ENCODE peak calls at places on chromosome 3, in nine cellular contexts. One of them, this sample, is unnamed.

GRCh38 chr3:4741404-4742307 is 237.6 kb upstream of the BHLHE40 start:
- DNase-seq in mucosa of descending colon: no peak
- DNase-seq in BE2C: no peak
- DNase-seq in thyroid gland: peak; percentile 64
- DNase-seq in heart right ventricle: peak; percentile 87
- DNase-seq in CD4-positive, alpha-beta memory T cell: no peak
- DNase-seq in breast epithelium: no peak
- DNase-seq in IMR-90: peak; percentile 99
- DNase-seq in CD8-positive, alpha-beta memory T cell: no peak
- DNase-seq in this sample: no peak

GRCh38 chr3:159191454-159191853 is 389.6 kb downstream of the MFSD1 start:
- DNase-seq in thyroid gland: no peak
- DNase-seq in BE2C: no peak
- DNase-seq in breast epithelium: no peak
- DNase-seq in IMR-90: no peak
- DNase-seq in mucosa of descending colon: no peak
- DNase-seq in heart right ventricle: no peak
- DNase-seq in CD8-positive, alpha-beta memory T cell: no peak
- DNase-seq in CD4-positive, alpha-beta memory T cell: no peak
- DNase-seq in this sample: peak; percentile 45

GRCh38 chr3:171357721-171358120 is 102.5 kb downstream of the TNIK start:
- DNase-seq in breast epithelium: no peak
- DNase-seq in CD8-positive, alpha-beta memory T cell: no peak
- DNase-seq in IMR-90: no peak
- DNase-seq in CD4-positive, alpha-beta memory T cell: no peak
- DNase-seq in mucosa of descending colon: no peak
- DNase-seq in heart right ventricle: no peak
- DNase-seq in BE2C: no peak
- DNase-seq in thyroid gland: no peak
- DNase-seq in this sample: no peak

GRCh38 chr3:72346526-72346926 is 501.7 kb downstream of the SHQ1 start:
- DNase-seq in CD4-positive, alpha-beta memory T cell: no peak
- DNase-seq in breast epithelium: no peak
- DNase-seq in heart right ventricle: no peak
- DNase-seq in CD8-positive, alpha-beta memory T cell: no peak
- DNase-seq in BE2C: no peak
- DNase-seq in mucosa of descending colon: no peak
- DNase-seq in IMR-90: peak; percentile 97
- DNase-seq in thyroid gland: peak; percentile 10
- DNase-seq in this sample: no peak

GRCh38 chr3:46114324-46114988 is 87.2 kb upstream of the XCR1 start:
- DNase-seq in thyroid gland: no peak
- DNase-seq in mucosa of descending colon: no peak
- DNase-seq in heart right ventricle: no peak
- DNase-seq in BE2C: no peak
- DNase-seq in CD8-positive, alpha-beta memory T cell: no peak
- DNase-seq in IMR-90: peak; percentile 76
- DNase-seq in CD4-positive, alpha-beta memory T cell: no peak
- DNase-seq in breast epithelium: no peak
- DNase-seq in this sample: no peak

GRCh38 chr3:121637922-121638321 is 22.8 kb downstream of the HCLS1 start:
- DNase-seq in mucosa of descending colon: no peak
- DNase-seq in thyroid gland: no peak
- DNase-seq in breast epithelium: no peak
- DNase-seq in BE2C: no peak
- DNase-seq in IMR-90: no peak
- DNase-seq in heart right ventricle: no peak
- DNase-seq in CD8-positive, alpha-beta memory T cell: no peak
- DNase-seq in CD4-positive, alpha-beta memory T cell: no peak
- DNase-seq in this sample: no peak

GRCh38 chr3:72492240-72492639 is 356.0 kb downstream of the SHQ1 start:
- DNase-seq in CD4-positive, alpha-beta memory T cell: no peak
- DNase-seq in mucosa of descending colon: peak; percentile 39
- DNase-seq in thyroid gland: peak; percentile 27
- DNase-seq in CD8-positive, alpha-beta memory T cell: no peak
- DNase-seq in breast epithelium: peak; percentile 75
- DNase-seq in heart right ventricle: peak; percentile 51
- DNase-seq in BE2C: no peak
- DNase-seq in IMR-90: peak; percentile 92
- DNase-seq in this sample: peak; percentile 96

GRCh38 chr3:66418432-66419052 is 82.3 kb downstream of the LRIG1 start:
- DNase-seq in CD8-positive, alpha-beta memory T cell: no peak
- DNase-seq in IMR-90: no peak
- DNase-seq in heart right ventricle: no peak
- DNase-seq in mucosa of descending colon: peak; percentile 18
- DNase-seq in thyroid gland: peak; percentile 95
- DNase-seq in breast epithelium: peak; percentile 83
- DNase-seq in BE2C: no peak
- DNase-seq in CD4-positive, alpha-beta memory T cell: no peak
- DNase-seq in this sample: no peak

GRCh38 chr3:97010881-97011657 is 196.7 kb downstream of the EPHA6 start:
- DNase-seq in CD8-positive, alpha-beta memory T cell: no peak
- DNase-seq in IMR-90: no peak
- DNase-seq in thyroid gland: peak; percentile 31
- DNase-seq in heart right ventricle: no peak
- DNase-seq in CD4-positive, alpha-beta memory T cell: no peak
- DNase-seq in breast epithelium: no peak
- DNase-seq in BE2C: no peak
- DNase-seq in mucosa of descending colon: no peak
- DNase-seq in this sample: no peak

GRCh38 chr3:122389892-122390291 is 5.9 kb downstream of the FAM162A start:
- DNase-seq in heart right ventricle: no peak
- DNase-seq in breast epithelium: no peak
- DNase-seq in CD4-positive, alpha-beta memory T cell: no peak
- DNase-seq in thyroid gland: no peak
- DNase-seq in BE2C: no peak
- DNase-seq in CD8-positive, alpha-beta memory T cell: no peak
- DNase-seq in mucosa of descending colon: no peak
- DNase-seq in IMR-90: no peak
- DNase-seq in this sample: no peak

GRCh38 chr3:56725175-56725574 is 42.1 kb upstream of the TASOR start:
- DNase-seq in breast epithelium: no peak
- DNase-seq in CD8-positive, alpha-beta memory T cell: peak; percentile 50
- DNase-seq in heart right ventricle: no peak
- DNase-seq in BE2C: no peak
- DNase-seq in IMR-90: no peak
- DNase-seq in mucosa of descending colon: peak; percentile 33
- DNase-seq in thyroid gland: no peak
- DNase-seq in CD4-positive, alpha-beta memory T cell: peak; percentile 65
- DNase-seq in this sample: no peak

GRCh38 chr3:167899090-167899489 is 163.6 kb downstream of the SERPINI1 start:
- DNase-seq in IMR-90: no peak
- DNase-seq in CD4-positive, alpha-beta memory T cell: no peak
- DNase-seq in mucosa of descending colon: no peak
- DNase-seq in heart right ventricle: no peak
- DNase-seq in thyroid gland: no peak
- DNase-seq in breast epithelium: no peak
- DNase-seq in CD8-positive, alpha-beta memory T cell: no peak
- DNase-seq in BE2C: no peak
- DNase-seq in this sample: no peak

GRCh38 chr3:28053759-28054158 is 187.7 kb upstream of the CMC1 start:
- DNase-seq in breast epithelium: no peak
- DNase-seq in CD8-positive, alpha-beta memory T cell: no peak
- DNase-seq in heart right ventricle: no peak
- DNase-seq in IMR-90: peak; percentile 40
- DNase-seq in BE2C: no peak
- DNase-seq in mucosa of descending colon: no peak
- DNase-seq in thyroid gland: no peak
- DNase-seq in CD4-positive, alpha-beta memory T cell: no peak
- DNase-seq in this sample: peak; percentile 37

GRCh38 chr3:106108925-106109324 is 240.1 kb upstream of the CBLB start:
- DNase-seq in breast epithelium: no peak
- DNase-seq in CD4-positive, alpha-beta memory T cell: no peak
- DNase-seq in IMR-90: no peak
- DNase-seq in BE2C: no peak
- DNase-seq in thyroid gland: no peak
- DNase-seq in heart right ventricle: no peak
- DNase-seq in CD8-positive, alpha-beta memory T cell: no peak
- DNase-seq in mucosa of descending colon: no peak
- DNase-seq in this sample: no peak

GRCh38 chr3:146469206-146470017 is at the start of gene PLSCR2:
- DNase-seq in thyroid gland: peak; percentile 82
- DNase-seq in BE2C: no peak
- DNase-seq in CD8-positive, alpha-beta memory T cell: peak; percentile 68
- DNase-seq in mucosa of descending colon: peak; percentile 79
- DNase-seq in heart right ventricle: peak; percentile 63
- DNase-seq in IMR-90: no peak
- DNase-seq in CD4-positive, alpha-beta memory T cell: peak; percentile 75
- DNase-seq in breast epithelium: peak; percentile 71
- DNase-seq in this sample: peak; percentile 42

GRCh38 chr3:46713898-46714552 is 3.6 kb downstream of the PRSS50 start:
- DNase-seq in heart right ventricle: no peak
- DNase-seq in BE2C: no peak
- DNase-seq in breast epithelium: peak; percentile 45
- DNase-seq in IMR-90: no peak
- DNase-seq in CD4-positive, alpha-beta memory T cell: no peak
- DNase-seq in CD8-positive, alpha-beta memory T cell: no peak
- DNase-seq in mucosa of descending colon: no peak
- DNase-seq in thyroid gland: peak; percentile 50
- DNase-seq in this sample: no peak

GRCh38 chr3:177098551-177098950 is 98.7 kb downstream of the TBL1XR1 start:
- DNase-seq in thyroid gland: no peak
- DNase-seq in CD8-positive, alpha-beta memory T cell: no peak
- DNase-seq in IMR-90: no peak
- DNase-seq in BE2C: no peak
- DNase-seq in CD4-positive, alpha-beta memory T cell: no peak
- DNase-seq in breast epithelium: no peak
- DNase-seq in mucosa of descending colon: no peak
- DNase-seq in heart right ventricle: no peak
- DNase-seq in this sample: no peak

GRCh38 chr3:149016669-149017541 is 25.6 kb downstream of the GYG1 start:
- DNase-seq in thyroid gland: no peak
- DNase-seq in CD8-positive, alpha-beta memory T cell: no peak
- DNase-seq in heart right ventricle: no peak
- DNase-seq in BE2C: no peak
- DNase-seq in mucosa of descending colon: no peak
- DNase-seq in breast epithelium: no peak
- DNase-seq in CD4-positive, alpha-beta memory T cell: no peak
- DNase-seq in IMR-90: peak; percentile 98
- DNase-seq in this sample: peak; percentile 88

GRCh38 chr3:44439499-44440295 is 37.8 kb downstream of the ZNF445 start:
- DNase-seq in breast epithelium: no peak
- DNase-seq in mucosa of descending colon: peak; percentile 47
- DNase-seq in BE2C: peak; percentile 50
- DNase-seq in CD4-positive, alpha-beta memory T cell: peak; percentile 81
- DNase-seq in IMR-90: peak; percentile 61
- DNase-seq in CD8-positive, alpha-beta memory T cell: peak; percentile 47
- DNase-seq in thyroid gland: peak; percentile 43
- DNase-seq in heart right ventricle: peak; percentile 91
- DNase-seq in this sample: peak; percentile 99

DNA sequence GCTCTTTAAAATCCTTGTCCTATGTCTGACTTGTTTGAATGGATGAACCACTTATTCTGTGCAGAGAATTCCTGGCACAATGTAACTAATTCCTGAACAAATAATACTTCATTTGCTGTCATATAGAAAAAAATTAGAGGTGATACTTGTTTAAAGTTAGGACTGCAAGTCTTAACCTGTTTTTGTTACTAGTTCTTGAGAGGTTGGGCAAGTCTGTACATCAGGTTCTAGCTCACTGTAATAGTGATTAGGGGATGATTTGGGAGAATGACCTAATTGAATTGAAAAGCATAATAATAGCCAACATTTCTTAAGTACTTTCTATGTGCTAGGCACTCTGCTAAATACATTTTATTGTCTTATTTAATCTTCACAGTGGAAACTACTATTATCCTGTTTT is 49.3 kb downstream of the GMPS start:
- DNase-seq in CD8-positive, alpha-beta memory T cell: no peak
- DNase-seq in breast epithelium: no peak
- DNase-seq in BE2C: no peak
- DNase-seq in CD4-positive, alpha-beta memory T cell: no peak
- DNase-seq in mucosa of descending colon: no peak
- DNase-seq in IMR-90: no peak
- DNase-seq in heart right ventricle: no peak
- DNase-seq in thyroid gland: no peak
- DNase-seq in this sample: no peak
- H3K36me3 ChIP-seq in CD8-positive, alpha-beta memory T cell: peaks cover 14% of the 10 kb centered on the region
- H3K36me3 ChIP-seq in breast epithelium: peaks cover 4% of the 10 kb centered on the region
- H3K36me3 ChIP-seq in BE2C: peaks cover 80% of the 10 kb centered on the region
- H3K36me3 ChIP-seq in CD4-positive, alpha-beta memory T cell: peaks cover 39% of the 10 kb centered on the region
- H3K36me3 ChIP-seq in mucosa of descending colon: peaks cover 8% of the 10 kb centered on the region
- H3K36me3 ChIP-seq in IMR-90: peaks cover 19% of the 10 kb centered on the region
- H3K36me3 ChIP-seq in heart right ventricle: peaks cover 87% of the 10 kb centered on the region
- H3K36me3 ChIP-seq in thyroid gland: peaks cover 26% of the 10 kb centered on the region
- H3K36me3 ChIP-seq in this sample: peaks cover 68% of the 10 kb centered on the region

DNA sequence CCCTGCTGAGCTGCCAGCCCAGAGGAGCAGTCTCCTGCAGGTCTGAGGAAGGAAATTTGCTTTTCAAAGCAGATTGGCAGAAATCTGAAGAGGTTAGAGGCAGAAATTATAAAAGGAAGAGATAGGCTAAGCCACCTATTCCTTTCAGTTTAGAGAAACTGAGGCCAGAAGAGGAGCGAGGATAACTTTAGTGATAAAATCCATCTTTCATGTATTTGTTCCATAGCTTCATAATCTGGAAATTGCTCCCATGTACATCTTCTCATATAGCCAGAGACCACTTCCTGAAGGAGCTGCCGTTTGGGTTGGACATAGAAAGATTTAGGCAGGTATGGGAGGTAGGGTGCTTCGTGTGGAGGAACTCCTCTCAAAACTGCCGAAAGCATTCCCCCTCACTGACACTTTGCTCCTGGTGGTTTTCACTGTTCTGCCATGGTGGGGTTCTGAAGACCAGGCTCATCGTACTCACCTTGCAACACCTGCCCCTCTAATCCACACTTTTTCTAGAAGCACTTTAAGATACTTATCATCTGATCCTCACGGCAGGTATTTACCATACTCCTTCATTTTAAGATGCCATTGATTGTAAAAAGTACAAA is 670 bp upstream of the ACAP2 start:
- DNase-seq in breast epithelium: no peak
- DNase-seq in BE2C: no peak
- DNase-seq in CD4-positive, alpha-beta memory T cell: no peak
- DNase-seq in heart right ventricle: no peak
- DNase-seq in mucosa of descending colon: no peak
- DNase-seq in CD8-positive, alpha-beta memory T cell: no peak
- DNase-seq in IMR-90: no peak
- DNase-seq in thyroid gland: peak; percentile 5
- DNase-seq in this sample: no peak
- H3K4me3 ChIP-seq in breast epithelium: peak overlapping the region; percentile 93
- H3K4me3 ChIP-seq in BE2C: peak overlapping the region; percentile 41
- H3K4me3 ChIP-seq in CD4-positive, alpha-beta memory T cell: peak overlapping the region; percentile 87
- H3K4me3 ChIP-seq in heart right ventricle: peak overlapping the region; percentile 48
- H3K4me3 ChIP-seq in mucosa of descending colon: no peak overlapping the region
- H3K4me3 ChIP-seq in CD8-positive, alpha-beta memory T cell: peak overlapping the region; percentile 79
- H3K4me3 ChIP-seq in IMR-90: no peak overlapping the region
- H3K4me3 ChIP-seq in thyroid gland: no peak overlapping the region
- H3K4me3 ChIP-seq in this sample: no peak overlapping the region

GRCh38 chr3:13462822-13463221 is 17.3 kb upstream of the HDAC11 start:
- DNase-seq in CD4-positive, alpha-beta memory T cell: no peak
- DNase-seq in mucosa of descending colon: no peak
- DNase-seq in thyroid gland: no peak
- DNase-seq in breast epithelium: no peak
- DNase-seq in BE2C: no peak
- DNase-seq in heart right ventricle: no peak
- DNase-seq in IMR-90: no peak
- DNase-seq in CD8-positive, alpha-beta memory T cell: no peak
- DNase-seq in this sample: peak; percentile 46
- H3K4me1 ChIP-seq in CD4-positive, alpha-beta memory T cell: peaks cover 4% of the 10 kb centered on the region
- H3K4me1 ChIP-seq in mucosa of descending colon: no peaks in the 10 kb centered on the region
- H3K4me1 ChIP-seq in thyroid gland: no peaks in the 10 kb centered on the region
- H3K4me1 ChIP-seq in breast epithelium: no peaks in the 10 kb centered on the region
- H3K4me1 ChIP-seq in BE2C: no peaks in the 10 kb centered on the region
- H3K4me1 ChIP-seq in heart right ventricle: peaks cover 7% of the 10 kb centered on the region
- H3K4me1 ChIP-seq in IMR-90: no peaks in the 10 kb centered on the region
- H3K4me1 ChIP-seq in CD8-positive, alpha-beta memory T cell: no peaks in the 10 kb centered on the region
- H3K4me1 ChIP-seq in this sample: peaks cover 38% of the 10 kb centered on the region

GRCh38 chr3:81632659-81633058 is 128.8 kb downstream of the GBE1 start:
- DNase-seq in mucosa of descending colon: no peak
- DNase-seq in thyroid gland: no peak
- DNase-seq in heart right ventricle: no peak
- DNase-seq in CD4-positive, alpha-beta memory T cell: no peak
- DNase-seq in IMR-90: no peak
- DNase-seq in breast epithelium: no peak
- DNase-seq in CD8-positive, alpha-beta memory T cell: no peak
- DNase-seq in BE2C: no peak
- DNase-seq in this sample: no peak
- H3K36me3 ChIP-seq in mucosa of descending colon: no peaks in the 10 kb centered on the region
- H3K36me3 ChIP-seq in thyroid gland: no peaks in the 10 kb centered on the region
- H3K36me3 ChIP-seq in heart right ventricle: peaks cover 44% of the 10 kb centered on the region
- H3K36me3 ChIP-seq in CD4-positive, alpha-beta memory T cell: no peaks in the 10 kb centered on the region
- H3K36me3 ChIP-seq in IMR-90: peaks cover 5% of the 10 kb centered on the region
- H3K36me3 ChIP-seq in breast epithelium: no peaks in the 10 kb centered on the region
- H3K36me3 ChIP-seq in CD8-positive, alpha-beta memory T cell: no peaks in the 10 kb centered on the region
- H3K36me3 ChIP-seq in BE2C: no peaks in the 10 kb centered on the region
- H3K36me3 ChIP-seq in this sample: no peaks in the 10 kb centered on the region